ENCODE peak calls at places on chromosomes 7 and 10, in eight cellular contexts. J is left ventricle myocardium inferior, G is breast epithelium, D is PC-3, X is fibroblast of lung, P is MM.1S, N is stomach, R is A549. F is an unnamed sample. For H3K4me1, the result is how much of the 10 kb centered on the place peaks cover.

GRCh38 chr10:97234403-97234802 is 48.6 kb upstream of the SLIT1 start:
- DNase-seq in J (no peak), G (no peak), D (peak), X (peak), P (peak), N (no peak), R (peak), F (no peak)

GRCh38 chr7:137546671-137547070 is 203.1 kb upstream of the PTN start:
- DNase-seq in J (no peak), G (no peak), D (no peak), X (peak), P (no peak), N (no peak), R (no peak), F (no peak)

GRCh38 chr10:90787906-90788491 is 69.8 kb downstream of the HTR7 start:
- DNase-seq in J (no peak), G (no peak), D (peak), X (peak), P (peak), N (no peak), R (peak), F (peak)

GRCh38 chr7:151085329-151085690 is 965 bp upstream of the AGAP3 start:
- DNase-seq in J (no peak), G (no peak), D (no peak), X (no peak), P (no peak), N (no peak), R (no peak), F (peak)

GRCh38 chr10:98456043-98456570 is 9.4 kb upstream of the HPS1 start:
- DNase-seq in J (no peak), G (no peak), D (no peak), X (no peak), P (no peak), N (no peak), R (no peak), F (no peak)

GRCh38 chr7:49597805-49598204 is 175.6 kb upstream of the VWC2 start:
- DNase-seq in J (no peak), G (no peak), D (no peak), X (no peak), P (no peak), N (no peak), R (no peak), F (no peak)

GRCh38 chr10:72014785-72015480 is 50.7 kb downstream of the CHST3 start:
- DNase-seq in J (no peak), G (no peak), D (no peak), X (no peak), P (no peak), N (no peak), R (no peak), F (no peak)

GRCh38 chr10:131722525-131723264 is 178.1 kb upstream of the PPP2R2D start:
- DNase-seq in J (no peak), G (no peak), D (no peak), X (no peak), P (no peak), N (no peak), R (no peak), F (peak)

GRCh38 chr7:92838934-92839333 is 2.6 kb upstream of the CDK6 start:
- DNase-seq in J (no peak), G (no peak), D (no peak), X (no peak), P (no peak), N (no peak), R (no peak), F (no peak)

GRCh38 chr10:91412688-91413087 is 2.5 kb downstream of the HECTD2 start:
- DNase-seq in J (no peak), G (no peak), D (no peak), X (no peak), P (no peak), N (no peak), R (no peak), F (no peak)

GRCh38 chr10:63681965-63682704 is 160.9 kb downstream of the REEP3 start:
- DNase-seq in J (no peak), G (no peak), D (peak), X (peak), P (no peak), N (no peak), R (no peak), F (no peak)

GRCh38 chr10:61776615-61777266 is 114.0 kb downstream of the CABCOCO1 start:
- DNase-seq in J (no peak), G (no peak), D (no peak), X (no peak), P (no peak), N (no peak), R (no peak), F (no peak)

GRCh38 chr7:38382627-38383026 is 109.2 kb upstream of the TARP start:
- DNase-seq in J (no peak), G (no peak), D (peak), X (no peak), P (no peak), N (no peak), R (no peak), F (no peak)

GRCh38 chr10:132938472-132939329 is 3.7 kb downstream of the CFAP46 start:
- DNase-seq in J (no peak), G (no peak), D (peak), X (no peak), P (no peak), N (no peak), R (no peak), F (no peak)

GRCh38 chr10:86757110-86757790 is 831 bp downstream of the BMPR1A start:
- DNase-seq in J (peak), G (no peak), D (peak), X (peak), P (no peak), N (peak), R (peak), F (peak)

GRCh38 chr7:102236592-102237287 is 49.9 kb upstream of the SH2B2 start:
- DNase-seq in J (peak), G (no peak), D (peak), X (peak), P (peak), N (peak), R (peak), F (peak)
- TF ChIP-seq CTCF in J (peak), G (peak), D (peak), X (peak), P (peak), N (no peak), R (peak), F (peak)

GRCh38 chr10:77289027-77289501 is 348.5 kb downstream of the KCNMA1 start:
- DNase-seq in J (no peak), G (no peak), D (no peak), X (no peak), P (no peak), N (no peak), R (no peak), F (no peak)
- H3K4me1 ChIP-seq in J (under half), G (under half), D (half or more), X (under half), P (under half), N (under half), R (half or more), F (under half)

GRCh38 chr10:104802941-104803340 is 161.9 kb downstream of the SORCS3 start:
- DNase-seq in J (no peak), G (no peak), D (no peak), X (no peak), P (no peak), N (no peak), R (no peak), F (no peak)
- TF ChIP-seq CTCF in J (no peak), G (no peak), D (no peak), X (no peak), P (no peak), N (no peak), R (no peak), F (no peak)

GRCh38 chr10:119209050-119209735 is 1.8 kb downstream of the GRK5 start:
- DNase-seq in J (peak), G (peak), D (peak), X (peak), P (no peak), N (peak), R (peak), F (peak)
- H3K4me1 ChIP-seq in J (half or more), G (under half), D (under half), X (under half), P (under half), N (half or more), R (under half), F (under half)

DNA sequence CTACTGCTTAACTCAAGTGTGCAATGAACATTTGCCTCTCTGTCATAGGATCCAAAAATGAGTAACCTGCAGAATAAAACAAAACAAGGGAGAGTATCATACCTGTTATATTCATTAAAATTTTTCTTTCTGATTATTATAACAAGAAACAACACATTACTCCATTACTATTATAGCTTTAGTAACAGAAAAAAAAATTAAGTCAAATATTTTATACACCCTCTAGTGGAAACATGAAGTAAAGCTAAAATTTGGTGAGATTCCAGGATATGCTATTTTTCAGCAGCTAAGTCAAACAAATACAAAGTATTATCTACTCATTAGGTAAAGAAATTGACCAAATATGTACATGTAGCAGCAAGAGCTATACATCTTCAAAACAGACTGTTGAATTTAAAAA is 56.3 kb downstream of the PDZD8 start:
- DNase-seq in J (no peak), G (no peak), D (peak), X (peak), P (no peak), N (no peak), R (peak), F (no peak)
- TF ChIP-seq CTCF in J (peak), G (no peak), D (peak), X (no peak), P (peak), N (no peak), R (peak), F (no peak)

GRCh38 chr7:144761493-144761892 is 74.4 kb downstream of the TPK1 start:
- DNase-seq in J (peak), G (no peak), D (no peak), X (no peak), P (no peak), N (no peak), R (no peak), F (no peak)

GRCh38 chr7:144763291-144763690 is 72.6 kb downstream of the TPK1 start:
- DNase-seq in J (no peak), G (no peak), D (no peak), X (no peak), P (no peak), N (no peak), R (no peak), F (peak)

DNA sequence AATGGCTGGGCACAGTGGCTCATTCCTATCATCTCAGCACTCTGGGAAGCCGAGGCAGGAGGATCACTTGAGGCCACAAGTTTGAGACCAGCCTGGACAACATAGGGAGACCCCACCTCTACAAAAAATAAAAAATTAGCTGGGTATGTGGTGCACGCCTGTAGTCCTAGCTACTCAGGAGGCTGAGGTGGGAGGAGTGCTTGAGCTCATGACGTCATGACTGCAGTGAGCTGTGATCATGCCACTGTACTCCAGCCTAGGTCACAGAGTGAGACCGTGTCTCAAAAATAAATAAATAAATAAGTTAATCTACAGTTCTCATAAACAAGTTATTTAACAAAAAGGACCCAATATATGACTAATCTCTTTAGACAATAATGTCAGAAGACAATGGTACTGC is 76.2 kb downstream of the TPK1 start:
- DNase-seq in J (no peak), G (no peak), D (no peak), X (no peak), P (no peak), N (no peak), R (no peak), F (no peak)
- H3K4me1 ChIP-seq in J (under half), G (under half), D (under half), X (under half), P (under half), N (under half), R (under half), F (under half)

DNA sequence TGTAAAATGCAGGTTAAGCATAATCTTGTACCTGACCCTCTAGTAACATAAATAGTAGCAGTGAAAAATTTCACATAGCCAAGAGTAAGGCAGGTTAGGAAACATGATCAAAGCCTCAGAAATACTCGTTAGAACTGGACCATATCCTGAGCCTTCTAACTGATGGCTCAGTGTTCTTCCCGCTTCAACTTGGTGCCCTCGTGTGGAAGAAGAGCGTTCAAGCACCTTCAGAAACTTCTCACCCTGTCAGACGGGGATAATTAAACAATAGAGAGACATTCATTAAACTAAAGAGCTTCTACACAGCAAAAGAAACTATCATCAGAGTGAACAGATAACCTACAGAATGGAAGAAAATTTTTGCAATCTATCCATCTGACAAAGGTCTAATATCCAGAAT is 124.5 kb downstream of the MYOF start:
- DNase-seq in J (no peak), G (no peak), D (peak), X (peak), P (peak), N (no peak), R (peak), F (no peak)
- TF ChIP-seq CTCF in J (peak), G (peak), D (peak), X (peak), P (peak), N (no peak), R (peak), F (peak)

GRCh38 chr7:131012477-131013031 is 278.5 kb upstream of the KLF14 start:
- DNase-seq in J (no peak), G (no peak), D (no peak), X (no peak), P (no peak), N (no peak), R (no peak), F (no peak)
- H3K4me1 ChIP-seq in J (half or more), G (under half), D (half or more), X (under half), P (under half), N (half or more), R (half or more), F (under half)